ENCODE peak calls at places on chromosomes 7 and 10, in four cellular contexts. N, U, P and W are unnamed samples.

GRCh38 chr10:14653271-14654161 is 121.2 kb downstream of the FAM107B start:
- DNase-seq in N (peak; percentile 93), U (no peak), P (no peak), W (no peak)

GRCh38 chr10:61899997-61900828 is 1.3 kb upstream of the ARID5B start:
- DNase-seq in N (no peak), U (peak; percentile 63), P (peak; percentile 44), W (peak; percentile 88)

GRCh38 chr7:130234078-130234477 is 26.4 kb downstream of the SSMEM1 start:
- DNase-seq in N (no peak), U (no peak), P (no peak), W (no peak)

GRCh38 chr10:103968441-103969391 is 1.8 kb downstream of the SLK start:
- DNase-seq in N (no peak), U (no peak), P (no peak), W (no peak)

GRCh38 chr10:102401735-102402511 is 6.4 kb downstream of the NFKB2 start:
- DNase-seq in N (peak; percentile 92), U (no peak), P (no peak), W (no peak)

GRCh38 chr10:108104697-108105096 is 940.2 kb upstream of the SORCS1 start:
- DNase-seq in N (no peak), U (no peak), P (no peak), W (no peak)

GRCh38 chr10:101091546-101092290 is 29.9 kb downstream of the KAZALD1 start:
- DNase-seq in N (no peak), U (no peak), P (no peak), W (no peak)

GRCh38 chr10:95480901-95481491 is 80.2 kb downstream of the SORBS1 start:
- DNase-seq in N (peak; percentile 76), U (no peak), P (no peak), W (no peak)

GRCh38 chr7:12111461-12112405 is 99.4 kb upstream of the TMEM106B start:
- DNase-seq in N (peak; percentile 55), U (peak; percentile 19), P (no peak), W (peak; percentile 32)

GRCh38 chr10:92640110-92640509 is 47.2 kb downstream of the KIF11 start:
- DNase-seq in N (no peak), U (no peak), P (no peak), W (no peak)

GRCh38 chr7:157831143-157831900 is 494.5 kb downstream of the DNAJB6 start:
- DNase-seq in N (no peak), U (no peak), P (no peak), W (no peak)

GRCh38 chr7:109284943-109285342 is 715.3 kb downstream of the DNAJB9 start:
- DNase-seq in N (no peak), U (no peak), P (no peak), W (no peak)

GRCh38 chr10:26909753-26910152 is 49.0 kb upstream of the ABI1 start:
- DNase-seq in N (no peak), U (no peak), P (no peak), W (no peak)

GRCh38 chr10:2262333-2262732 is 525.0 kb upstream of the ADARB2 start:
- DNase-seq in N (no peak), U (no peak), P (no peak), W (no peak)

GRCh38 chr10:84196941-84197340 is 2.6 kb downstream of the CDHR1 start:
- DNase-seq in N (no peak), U (no peak), P (no peak), W (no peak)

GRCh38 chr7:158520825-158521224 is 66.8 kb downstream of the PTPRN2 start:
- DNase-seq in N (no peak), U (no peak), P (no peak), W (no peak)

GRCh38 chr10:84263716-84264115 is 18.9 kb downstream of the RGR start:
- DNase-seq in N (no peak), U (no peak), P (no peak), W (no peak)

GRCh38 chr10:4686644-4686996 is 139.4 kb upstream of the AKR1E2 start:
- DNase-seq in N (peak; percentile 50), U (peak; percentile 14), P (no peak), W (no peak)